ENCODE peak calls at places on chromosome 15, in four cellular contexts. Q is GM23248; I is CD4-positive, alpha-beta memory T cell; M is cardiac muscle cell. R is an unnamed sample. For H3K36me3, the result is how much of the 10 kb centered on the place peaks cover.

GRCh38 chr15:98967916-98968315 is 39.7 kb downstream of the PGPEP1L start:
- DNase-seq in Q (no peak), I (no peak), M (no peak), R (peak)

GRCh38 chr15:73997986-73998385 is 3.5 kb downstream of the PML start:
- DNase-seq in Q (no peak), I (no peak), M (no peak), R (no peak)

GRCh38 chr15:47566610-47567009 is 150.7 kb upstream of the SEMA6D start:
- DNase-seq in Q (no peak), I (no peak), M (no peak), R (no peak)

GRCh38 chr15:62619105-62619504 is 423.4 kb upstream of the TPM1 start:
- DNase-seq in Q (peak), I (no peak), M (no peak), R (no peak)

GRCh38 chr15:76565366-76565765 is 228.8 kb downstream of the ISL2 start:
- DNase-seq in Q (peak), I (no peak), M (no peak), R (no peak)

GRCh38 chr15:85151861-85152260 is 170.2 kb downstream of the PDE8A start:
- DNase-seq in Q (no peak), I (no peak), M (no peak), R (no peak)

GRCh38 chr15:84586641-84587160 is 14.1 kb upstream of the ZSCAN2 start:
- DNase-seq in Q (no peak), I (no peak), M (no peak), R (no peak)

GRCh38 chr15:69081310-69082004 is 67.0 kb downstream of the NOX5 start:
- DNase-seq in Q (peak), I (no peak), M (no peak), R (peak)

GRCh38 chr15:73051811-73052678 is at the start of gene NEO1:
- DNase-seq in Q (peak), I (peak), M (peak), R (peak)

GRCh38 chr15:101551696-101552591 is 62.4 kb upstream of the PCSK6 start:
- DNase-seq in Q (no peak), I (no peak), M (no peak), R (no peak)

GRCh38 chr15:26087395-26087794 is 224.3 kb upstream of the ATP10A start:
- DNase-seq in Q (peak), I (no peak), M (no peak), R (no peak)

GRCh38 chr15:26095710-26096330 is 232.7 kb upstream of the ATP10A start:
- DNase-seq in Q (peak), I (no peak), M (no peak), R (no peak)

GRCh38 chr15:26087881-26088280 is 224.8 kb upstream of the ATP10A start:
- DNase-seq in Q (peak), I (no peak), M (no peak), R (no peak)

GRCh38 chr15:26091184-26091583 is 228.1 kb upstream of the ATP10A start:
- DNase-seq in Q (no peak), I (no peak), M (no peak), R (no peak)
- H3K36me3 ChIP-seq in Q (under half), I (under half), M (under half), R (under half)

GRCh38 chr15:52294881-52295420 is 653 bp downstream of the MYO5C start:
- DNase-seq in Q (peak), I (no peak), M (peak), R (peak)
- H3K27ac ChIP-seq in Q (no peak), I (no peak), M (no peak), R (no peak)

GRCh38 chr15:44495562-44495961 is 41.4 kb upstream of the EIF3J start:
- DNase-seq in Q (no peak), I (no peak), M (no peak), R (no peak)
- H3K36me3 ChIP-seq in Q (under half), I (under half), M (half or more), R (under half)

GRCh38 chr15:40472171-40472727 is 1.5 kb downstream of the CHST14 start:
- DNase-seq in Q (no peak), I (no peak), M (peak), R (no peak)

GRCh38 chr15:40470423-40471104 is at the start of gene CHST14:
- DNase-seq in Q (peak), I (peak), M (peak), R (peak)

GRCh38 chr15:40469776-40470390 is 901 bp upstream of the CHST14 start:
- DNase-seq in Q (peak), I (no peak), M (peak), R (peak)

GRCh38 chr15:40471105-40471777 is 457 bp downstream of the CHST14 start:
- DNase-seq in Q (peak), I (no peak), M (peak), R (peak)

DNA sequence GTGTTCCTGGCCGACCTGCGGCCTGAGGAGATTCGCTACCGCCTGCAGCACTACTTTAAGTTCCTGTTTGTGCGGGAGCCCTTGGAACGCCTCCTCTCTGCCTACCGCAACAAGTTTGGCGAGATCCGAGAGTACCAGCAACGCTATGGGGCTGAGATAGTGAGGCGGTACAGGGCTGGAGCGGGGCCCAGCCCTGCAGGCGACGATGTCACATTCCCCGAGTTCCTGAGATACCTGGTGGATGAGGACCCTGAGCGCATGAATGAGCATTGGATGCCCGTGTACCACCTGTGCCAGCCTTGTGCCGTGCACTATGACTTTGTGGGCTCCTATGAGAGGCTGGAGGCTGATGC is 970 bp downstream of the CHST14 start:
- DNase-seq in Q (peak), I (peak), M (peak), R (no peak)
- H3K27ac ChIP-seq in Q (no peak), I (peak), M (peak), R (no peak)

DNA sequence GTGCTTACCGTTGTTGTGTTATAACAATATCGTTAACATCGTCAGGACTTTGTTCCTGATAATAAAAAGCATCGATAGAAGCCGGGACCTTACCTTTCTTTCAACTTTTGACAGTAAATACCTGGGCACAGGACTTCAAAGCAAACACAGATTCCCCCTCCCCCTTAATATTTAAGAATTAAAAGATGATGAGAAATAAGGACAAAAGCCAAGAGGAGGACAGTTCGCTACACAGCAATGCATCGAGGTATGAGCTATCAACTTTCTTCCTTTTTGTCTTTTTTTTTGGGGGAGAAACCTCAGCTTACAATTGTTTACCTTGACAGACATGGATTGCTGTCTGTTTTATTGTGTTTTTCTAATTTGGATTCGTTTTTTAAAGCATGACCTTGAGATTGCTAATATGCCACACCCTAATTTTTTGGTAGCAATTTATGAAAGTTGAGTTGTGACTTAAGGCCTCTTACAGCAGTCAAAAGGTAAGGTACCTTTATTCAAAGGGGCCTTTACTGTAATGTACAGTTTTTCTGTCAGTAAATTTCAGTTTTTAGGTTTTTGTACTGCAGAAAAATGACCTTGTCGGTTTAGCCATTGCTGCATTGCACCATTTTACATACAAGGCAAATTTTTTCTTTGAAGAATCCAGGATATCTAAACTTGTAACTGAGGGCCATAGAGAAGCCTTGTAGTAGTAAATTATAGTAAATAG is 1.1 kb downstream of the CHD2 start:
- DNase-seq in Q (peak), I (no peak), M (no peak), R (no peak)
- H3K36me3 ChIP-seq in Q (half or more), I (under half), M (under half), R (under half)

GRCh38 chr15:95043933-95044313 is 812.6 kb downstream of the MCTP2 start:
- DNase-seq in Q (no peak), I (no peak), M (no peak), R (no peak)
- H3K27ac ChIP-seq in Q (no peak), I (no peak), M (no peak), R (no peak)